ENCODE peak calls at places on chromosomes 1 and 21, in seven cellular contexts. H, M, A, X, E, K and J are unnamed samples.

GRCh38 chr1:24961961-24962861 is 32.1 kb upstream of the RUNX3 start:
- DNase-seq in H (peak; percentile 35), M (no peak), A (no peak), X (no peak), E (no peak), K (no peak), J (no peak)

GRCh38 chr1:32250893-32251716 is at the start of gene LCK:
- DNase-seq in H (no peak), M (no peak), A (no peak), X (no peak), E (no peak), K (no peak), J (no peak)

GRCh38 chr1:83055391-83056170 is 943.4 kb downstream of the TTLL7 start:
- DNase-seq in H (no peak), M (no peak), A (no peak), X (no peak), E (no peak), K (no peak), J (no peak)

GRCh38 chr21:42533306-42533962 is 19.8 kb downstream of the SLC37A1 start:
- DNase-seq in H (no peak), M (no peak), A (no peak), X (no peak), E (no peak), K (no peak), J (no peak)

GRCh38 chr1:26317612-26318337 is at the start of gene CD52:
- DNase-seq in H (no peak), M (no peak), A (no peak), X (no peak), E (no peak), K (no peak), J (no peak)

GRCh38 chr1:47325530-47325929 is 8.1 kb upstream of the CMPK1 start:
- DNase-seq in H (no peak), M (peak; percentile 63), A (no peak), X (no peak), E (peak; percentile 27), K (no peak), J (no peak)

GRCh38 chr1:209871430-209871829 is 43.7 kb downstream of the UTP25 start:
- DNase-seq in H (no peak), M (no peak), A (no peak), X (no peak), E (no peak), K (no peak), J (no peak)

GRCh38 chr21:36297938-36298572 is 21.9 kb upstream of the MORC3 start:
- DNase-seq in H (no peak), M (peak; percentile 29), A (no peak), X (no peak), E (no peak), K (no peak), J (no peak)

GRCh38 chr1:27724961-27725373 is 794 bp upstream of the FAM76A start:
- DNase-seq in H (no peak), M (no peak), A (no peak), X (peak; percentile 71), E (peak; percentile 77), K (no peak), J (no peak)

GRCh38 chr1:190000365-190000872 is 477.2 kb downstream of the BRINP3 start:
- DNase-seq in H (no peak), M (peak; percentile 65), A (no peak), X (no peak), E (no peak), K (no peak), J (no peak)

GRCh38 chr1:206449566-206449965 is 20.7 kb upstream of the IKBKE start:
- DNase-seq in H (no peak), M (no peak), A (no peak), X (no peak), E (no peak), K (no peak), J (no peak)

GRCh38 chr1:151158311-151158710 is 1.9 kb downstream of the TNFAIP8L2 start:
- DNase-seq in H (no peak), M (no peak), A (no peak), X (no peak), E (no peak), K (no peak), J (no peak)

GRCh38 chr1:231964241-231964640 is 337.7 kb downstream of the DISC1 start:
- DNase-seq in H (no peak), M (no peak), A (no peak), X (no peak), E (no peak), K (no peak), J (no peak)

GRCh38 chr1:103525114-103525606 is 339 bp upstream of the RNPC3 start:
- DNase-seq in H (no peak), M (peak; percentile 38), A (no peak), X (peak; percentile 45), E (no peak), K (no peak), J (peak; percentile 30)

GRCh38 chr21:45977396-45977795 is 4.2 kb upstream of the COL6A1 start:
- DNase-seq in H (peak; percentile 11), M (no peak), A (no peak), X (no peak), E (no peak), K (no peak), J (no peak)

GRCh38 chr1:211639500-211640361 is 35.7 kb downstream of the NEK2 start:
- DNase-seq in H (no peak), M (peak; percentile 38), A (no peak), X (no peak), E (no peak), K (no peak), J (no peak)

GRCh38 chr1:2025491-2025981 is 6.4 kb downstream of the GABRD start:
- DNase-seq in H (no peak), M (no peak), A (no peak), X (no peak), E (no peak), K (no peak), J (peak; percentile 26)

GRCh38 chr1:1021010-1021845 is 1.3 kb downstream of the AGRN start:
- DNase-seq in H (no peak), M (peak; percentile 78), A (no peak), X (no peak), E (peak; percentile 62), K (no peak), J (no peak)